ENCODE peak calls at places on chromosomes 3 and 15, in six cellular contexts. C is naive thymus-derived CD8-positive, alpha-beta T cell; S is DMS153; T is EH; U is activated T-cell treated with anti-CD3 and anti-CD28 coated beads for 1 hour; J is naive B cell. O is an unnamed sample.

GRCh38 chr3:183328823-183329222 is 75.8 kb downstream of the B3GNT5 start:
- DNase-seq in C (no peak), S (no peak), T (peak), U (no peak), J (no peak), O (no peak)

GRCh38 chr3:17672506-17672905 is 69.9 kb downstream of the TBC1D5 start:
- DNase-seq in C (no peak), S (no peak), T (peak), U (no peak), J (no peak), O (no peak)

GRCh38 chr3:105367063-105367405 is 325 bp downstream of the ALCAM start:
- DNase-seq in C (peak), S (no peak), T (peak), U (no peak), J (peak), O (peak)

GRCh38 chr3:134708671-134709070 is 57.8 kb upstream of the KY start:
- DNase-seq in C (no peak), S (no peak), T (peak), U (no peak), J (no peak), O (no peak)

GRCh38 chr3:159923961-159924360 is 64.7 kb upstream of the IL12A start:
- DNase-seq in C (no peak), S (no peak), T (peak), U (no peak), J (no peak), O (no peak)

GRCh38 chr3:197309528-197310361 is 11.3 kb upstream of the DLG1 start:
- DNase-seq in C (no peak), S (no peak), T (peak), U (no peak), J (no peak), O (no peak)

GRCh38 chr15:43550527-43551363 is 33.3 kb downstream of the MAP1A start:
- DNase-seq in C (no peak), S (no peak), T (peak), U (no peak), J (no peak), O (no peak)

GRCh38 chr3:137121704-137122314 is 164.0 kb downstream of the IL20RB start:
- DNase-seq in C (no peak), S (peak), T (peak), U (no peak), J (no peak), O (no peak)

GRCh38 chr3:40237892-40238571 is 71.5 kb upstream of the EIF1B start:
- DNase-seq in C (no peak), S (no peak), T (peak), U (no peak), J (no peak), O (no peak)

O was measured in T-helper 17 cell.